ENCODE peak calls at places on chromosomes 4 and X, in eight cellular contexts. F is Peyer's patch, P is sigmoid colon, K is H54, Q is prostate gland, X is tibial nerve, T is stomach, H is uterus. O is an unnamed sample.

GRCh38 chrX:43456056-43456455 is 200.0 kb upstream of the MAOA start:
- DNase-seq in F (no peak), P (no peak), K (no peak), Q (no peak), X (no peak), T (no peak), H (no peak), O (no peak)

GRCh38 chrX:134603806-134604700 is 54.2 kb downstream of the PLAC1 start:
- DNase-seq in F (no peak), P (no peak), K (peak; percentile 29), Q (no peak), X (peak; percentile 14), T (no peak), H (peak; percentile 43), O (no peak)

GRCh38 chr4:143291334-143291733 is 45.3 kb upstream of the GAB1 start:
- DNase-seq in F (no peak), P (no peak), K (no peak), Q (no peak), X (no peak), T (no peak), H (no peak), O (no peak)

GRCh38 chrX:136784231-136784630 is 3.5 kb upstream of the ARHGEF6 start:
- DNase-seq in F (no peak), P (no peak), K (no peak), Q (no peak), X (no peak), T (no peak), H (no peak), O (no peak)

GRCh38 chrX:31547816-31548215 is 476.0 kb upstream of the FTHL17 start:
- DNase-seq in F (no peak), P (no peak), K (no peak), Q (no peak), X (no peak), T (no peak), H (no peak), O (no peak)

GRCh38 chrX:10034740-10035260 is 67.6 kb downstream of the CLDN34 start:
- DNase-seq in F (no peak), P (peak; percentile 8), K (no peak), Q (no peak), X (no peak), T (no peak), H (no peak), O (no peak)

GRCh38 chr4:118587116-118587869 is 97.9 kb upstream of the METTL14 start:
- DNase-seq in F (no peak), P (no peak), K (no peak), Q (no peak), X (no peak), T (no peak), H (no peak), O (no peak)

GRCh38 chr4:73731968-73732610 is 8.3 kb upstream of the CXCL8 start:
- DNase-seq in F (no peak), P (no peak), K (no peak), Q (no peak), X (peak; percentile 24), T (no peak), H (no peak), O (no peak)

GRCh38 chrX:19799319-19800182 is 87.8 kb downstream of the SH3KBP1 start:
- DNase-seq in F (no peak), P (no peak), K (no peak), Q (no peak), X (no peak), T (no peak), H (no peak), O (no peak)

GRCh38 chr4:124105212-124105611 is 607.3 kb downstream of the ANKRD50 start:
- DNase-seq in F (no peak), P (no peak), K (no peak), Q (no peak), X (no peak), T (no peak), H (no peak), O (no peak)

GRCh38 chrX:102516314-102516936 is at the start of gene TMSB15A:
- DNase-seq in F (peak; percentile 34), P (peak; percentile 79), K (peak; percentile 40), Q (peak; percentile 57), X (peak; percentile 55), T (peak; percentile 67), H (peak; percentile 77), O (peak; percentile 71)

GRCh38 chr4:106238819-106239420 is 77.1 kb downstream of the TBCK start:
- DNase-seq in F (no peak), P (no peak), K (peak; percentile 0), Q (no peak), X (no peak), T (no peak), H (no peak), O (no peak)

GRCh38 chr4:184293552-184293951 is 75.9 kb upstream of the ENPP6 start:
- DNase-seq in F (no peak), P (no peak), K (no peak), Q (peak; percentile 25), X (no peak), T (peak; percentile 64), H (no peak), O (no peak)

GRCh38 chr4:53355919-53356521 is 9.8 kb downstream of the SCFD2 start:
- DNase-seq in F (no peak), P (no peak), K (no peak), Q (no peak), X (no peak), T (no peak), H (no peak), O (no peak)

GRCh38 chr4:53905935-53906377 is 158.4 kb downstream of the CHIC2 start:
- DNase-seq in F (no peak), P (no peak), K (no peak), Q (no peak), X (peak; percentile 15), T (peak; percentile 43), H (peak; percentile 51), O (peak; percentile 49)

GRCh38 chrX:134572816-134573682 is 85.2 kb downstream of the PLAC1 start:
- DNase-seq in F (no peak), P (no peak), K (no peak), Q (no peak), X (no peak), T (no peak), H (no peak), O (no peak)

GRCh38 chr4:182369211-182369610 is 126.0 kb downstream of the TENM3 start:
- DNase-seq in F (no peak), P (no peak), K (no peak), Q (no peak), X (no peak), T (no peak), H (no peak), O (no peak)

GRCh38 chr4:168907119-168907698 is 102.8 kb downstream of the CBR4 start:
- DNase-seq in F (no peak), P (no peak), K (no peak), Q (no peak), X (no peak), T (no peak), H (no peak), O (no peak)

GRCh38 chr4:186792994-186793393 is 69.3 kb upstream of the FAT1 start:
- DNase-seq in F (no peak), P (no peak), K (no peak), Q (no peak), X (no peak), T (no peak), H (no peak), O (no peak)

GRCh38 chr4:186500721-186501304 is 54.6 kb downstream of the MTNR1A start:
- DNase-seq in F (no peak), P (no peak), K (no peak), Q (no peak), X (no peak), T (no peak), H (no peak), O (no peak)

GRCh38 chr4:20084488-20084887 is 167.2 kb upstream of the SLIT2 start:
- DNase-seq in F (no peak), P (no peak), K (no peak), Q (no peak), X (no peak), T (no peak), H (no peak), O (no peak)

GRCh38 chr4:40395166-40395900 is 60.2 kb downstream of the CHRNA9 start:
- DNase-seq in F (no peak), P (no peak), K (no peak), Q (no peak), X (no peak), T (peak; percentile 66), H (no peak), O (no peak)

GRCh38 chr4:107877361-107877760 is 52.6 kb downstream of the SGMS2 start:
- DNase-seq in F (no peak), P (no peak), K (no peak), Q (no peak), X (no peak), T (no peak), H (no peak), O (no peak)

GRCh38 chr4:153154010-153154975 is 50.0 kb upstream of the TRIM2 start:
- DNase-seq in F (no peak), P (no peak), K (no peak), Q (peak; percentile 12), X (no peak), T (peak; percentile 29), H (no peak), O (no peak)

GRCh38 chrX:131199086-131199485 is 90.0 kb downstream of the IGSF1 start:
- DNase-seq in F (no peak), P (no peak), K (no peak), Q (no peak), X (no peak), T (no peak), H (no peak), O (no peak)

GRCh38 chr4:135277116-135277979 is 1075.8 kb upstream of the PABPC4L start:
- DNase-seq in F (no peak), P (no peak), K (no peak), Q (no peak), X (no peak), T (no peak), H (no peak), O (no peak)

GRCh38 chr4:114597410-114598115 is 1.0 kb upstream of the UGT8 start:
- DNase-seq in F (no peak), P (no peak), K (no peak), Q (no peak), X (no peak), T (peak; percentile 47), H (no peak), O (no peak)

GRCh38 chr4:1922826-1923225 is 51.6 kb downstream of the NSD2 start:
- DNase-seq in F (no peak), P (no peak), K (no peak), Q (no peak), X (no peak), T (no peak), H (no peak), O (no peak)
- TF ChIP-seq POLR2A in F (no peak), P (no peak), K (no peak), Q (no peak), X (no peak), T (no peak), H (no peak), O (no peak)

GRCh38 chrX:76802698-76803097 is 375.2 kb downstream of the MAGEE1 start:
- DNase-seq in F (no peak), P (no peak), K (no peak), Q (no peak), X (no peak), T (no peak), H (no peak), O (no peak)
- TF ChIP-seq POLR2A in F (no peak), P (no peak), K (no peak), Q (no peak), X (no peak), T (no peak), H (no peak), O (no peak)

GRCh38 chrX:1597345-1598020 is 6.1 kb downstream of the AKAP17A start:
- DNase-seq in F (no peak), P (no peak), K (no peak), Q (no peak), X (no peak), T (peak; percentile 22), H (no peak), O (peak; percentile 32)
- TF ChIP-seq POLR2A in F (no peak), P (no peak), K (no peak), Q (no peak), X (no peak), T (no peak), H (no peak), O (no peak)

GRCh38 chr4:74932832-74933561 is at the start of gene PARM1:
- DNase-seq in F (peak; percentile 83), P (peak; percentile 95), K (no peak), Q (peak; percentile 95), X (peak; percentile 59), T (peak; percentile 94), H (peak; percentile 86), O (peak; percentile 74)
- TF ChIP-seq POLR2A in F (peak; percentile 48), P (no peak), K (no peak), Q (peak; percentile 91), X (peak; percentile 30), T (no peak), H (peak; percentile 68), O (no peak)